ENCODE peak calls at places on chromosomes 5 and 9, in nine cellular contexts. K, V, D, Y, O, H, F, P and W are unnamed samples.

GRCh38 chr5:32618962-32619361 is 33.6 kb downstream of the SUB1 start:
- DNase-seq in H (no peak), P (no peak), K (no peak), F (no peak), V (peak; percentile 64), D (no peak), Y (no peak), O (no peak), W (no peak)

GRCh38 chr9:111870774-111871542 is 25.7 kb upstream of the UGCG start:
- DNase-seq in V (no peak), F (no peak), D (no peak), P (no peak), O (no peak), H (no peak), Y (peak; percentile 3), K (no peak), W (no peak)

GRCh38 chr5:139796061-139796806 is 626 bp downstream of the PSD2 start:
- DNase-seq in P (no peak), V (peak; percentile 57), D (no peak), Y (no peak), H (no peak), K (no peak), F (peak; percentile 41), O (no peak), W (no peak)

GRCh38 chr9:120689860-120690259 is 24.4 kb downstream of the MEGF9 start:
- DNase-seq in O (no peak), P (peak; percentile 3), F (peak; percentile 23), K (no peak), V (no peak), D (no peak), Y (no peak), H (peak; percentile 64), W (no peak)

GRCh38 chr9:121772600-121773285 is 121.3 kb downstream of the DAB2IP start:
- DNase-seq in Y (no peak), O (no peak), P (no peak), H (no peak), D (no peak), V (peak; percentile 78), F (no peak), K (no peak), W (no peak)

GRCh38 chr5:14364576-14365472 is 216.8 kb upstream of the OTULINL start:
- DNase-seq in P (no peak), F (no peak), O (no peak), H (no peak), Y (no peak), V (peak; percentile 50), K (no peak), D (no peak), W (no peak)

GRCh38 chr5:80959768-80960442 is at the start of gene RASGRF2:
- DNase-seq in V (peak; percentile 72), K (peak; percentile 37), Y (peak; percentile 44), H (no peak), D (no peak), P (no peak), F (peak; percentile 49), O (no peak), W (no peak)

GRCh38 chr5:125154321-125154811 is 407.9 kb upstream of the ZNF608 start:
- DNase-seq in K (no peak), H (no peak), F (no peak), V (no peak), Y (no peak), P (no peak), O (no peak), D (no peak), W (no peak)

GRCh38 chr9:91483189-91483691 is 59.6 kb upstream of the NFIL3 start:
- DNase-seq in V (peak; percentile 65), F (no peak), H (peak; percentile 74), P (no peak), K (no peak), O (no peak), Y (no peak), D (no peak), W (no peak)

GRCh38 chr5:57416246-57416996 is 66.2 kb downstream of the ACTBL2 start:
- DNase-seq in F (no peak), H (no peak), O (no peak), P (no peak), D (no peak), Y (no peak), V (no peak), K (no peak), W (no peak)

GRCh38 chr5:158812381-158812780 is 287.3 kb downstream of the EBF1 start:
- DNase-seq in F (no peak), K (no peak), D (no peak), O (no peak), P (no peak), V (peak; percentile 53), Y (peak; percentile 76), H (no peak), W (peak; percentile 45)

GRCh38 chr5:5295361-5295760 is 127.1 kb upstream of the ICE1 start:
- DNase-seq in D (no peak), P (no peak), V (no peak), Y (no peak), K (no peak), F (no peak), O (no peak), H (no peak), W (no peak)

GRCh38 chr5:41369799-41370198 is 140.6 kb downstream of the PLCXD3 start:
- DNase-seq in F (no peak), Y (no peak), P (no peak), V (no peak), D (no peak), O (no peak), K (no peak), H (no peak), W (no peak)

GRCh38 chr5:87413116-87413645 is 451 bp upstream of the CCNH start:
- DNase-seq in H (no peak), P (no peak), V (no peak), K (no peak), O (no peak), Y (no peak), D (no peak), F (no peak), W (no peak)

GRCh38 chr9:87678650-87679355 is 47.1 kb upstream of the CTSL start:
- DNase-seq in K (no peak), D (peak; percentile 68), F (peak; percentile 65), H (peak; percentile 62), O (peak; percentile 33), V (peak; percentile 75), Y (peak; percentile 13), P (peak; percentile 6), W (no peak)

GRCh38 chr9:126703330-126704156 is 89.8 kb downstream of the LMX1B start:
- DNase-seq in P (no peak), K (no peak), F (no peak), V (no peak), H (no peak), D (no peak), Y (no peak), O (no peak), W (no peak)

GRCh38 chr5:34412769-34413168 is 243.4 kb upstream of the RAI14 start:
- DNase-seq in O (no peak), D (no peak), Y (no peak), K (no peak), H (peak; percentile 51), F (no peak), P (no peak), V (no peak), W (no peak)

GRCh38 chr5:88979244-88979643 is 96.3 kb upstream of the MEF2C start:
- DNase-seq in F (no peak), O (no peak), V (no peak), D (no peak), Y (peak; percentile 28), P (no peak), H (peak; percentile 42), K (no peak), W (peak; percentile 13)

GRCh38 chr5:171639236-171639635 is 146.4 kb upstream of the SMIM23 start:
- DNase-seq in O (no peak), K (no peak), D (no peak), V (no peak), F (no peak), H (no peak), P (no peak), Y (no peak), W (no peak)